ENCODE peak calls at places on chromosomes 3 and 15, in ten cellular contexts. C, M, Y, P, W, V, U, O, X and E are unnamed samples.

GRCh38 chr15:85500729-85501128 is 120.3 kb downstream of the AKAP13 start:
- DNase-seq in C (no peak), M (no peak), Y (no peak), P (peak), W (peak), V (no peak), U (no peak), O (no peak), X (no peak), E (peak)

GRCh38 chr3:188049890-188050530 is 103.9 kb upstream of the LPP start:
- DNase-seq in C (no peak), M (no peak), Y (no peak), P (no peak), W (no peak), V (no peak), U (no peak), O (no peak), X (no peak), E (no peak)

GRCh38 chr15:74382004-74382816 is 14.8 kb upstream of the CYP11A1 start:
- DNase-seq in C (peak), M (no peak), Y (peak), P (peak), W (peak), V (peak), U (no peak), O (peak), X (peak), E (peak)

GRCh38 chr15:73882761-73883419 is 9.5 kb downstream of the TBC1D21 start:
- DNase-seq in C (no peak), M (no peak), Y (no peak), P (no peak), W (no peak), V (no peak), U (no peak), O (no peak), X (no peak), E (no peak)

GRCh38 chr3:135071483-135071882 is 276.4 kb downstream of the EPHB1 start:
- DNase-seq in C (no peak), M (no peak), Y (no peak), P (no peak), W (no peak), V (no peak), U (no peak), O (no peak), X (no peak), E (no peak)

GRCh38 chr3:124360626-124361025 is 368.7 kb upstream of the ROPN1 start:
- DNase-seq in C (no peak), M (no peak), Y (no peak), P (no peak), W (no peak), V (no peak), U (no peak), O (no peak), X (no peak), E (no peak)

GRCh38 chr15:101578443-101578894 is 73.7 kb downstream of the TM2D3 start:
- DNase-seq in C (no peak), M (no peak), Y (no peak), P (peak), W (peak), V (peak), U (no peak), O (peak), X (peak), E (peak)

GRCh38 chr15:45084163-45084562 is 29.8 kb downstream of the DUOX2 start:
- DNase-seq in C (no peak), M (no peak), Y (no peak), P (no peak), W (no peak), V (no peak), U (no peak), O (no peak), X (no peak), E (no peak)

GRCh38 chr3:195461518-195462307 is 18.9 kb upstream of the ACAP2 start:
- DNase-seq in C (no peak), M (no peak), Y (no peak), P (no peak), W (no peak), V (no peak), U (no peak), O (no peak), X (no peak), E (no peak)

GRCh38 chr15:77063249-77063648 is 7.7 kb downstream of the TSPAN3 start:
- DNase-seq in C (no peak), M (no peak), Y (no peak), P (no peak), W (no peak), V (no peak), U (no peak), O (no peak), X (no peak), E (no peak)

GRCh38 chr3:71350998-71351397 is 232.5 kb downstream of the FOXP1 start:
- DNase-seq in C (no peak), M (no peak), Y (no peak), P (no peak), W (no peak), V (no peak), U (no peak), O (no peak), X (no peak), E (no peak)

GRCh38 chr3:66722675-66723074 is 221.9 kb upstream of the LRIG1 start:
- DNase-seq in C (peak), M (peak), Y (no peak), P (peak), W (no peak), V (no peak), U (no peak), O (peak), X (no peak), E (peak)

GRCh38 chr15:38736686-38737085 is 172.1 kb upstream of the RASGRP1 start:
- DNase-seq in C (no peak), M (no peak), Y (no peak), P (no peak), W (no peak), V (no peak), U (no peak), O (no peak), X (no peak), E (no peak)

GRCh38 chr3:139173372-139174108 is 128.8 kb upstream of the PRR23C start:
- DNase-seq in C (no peak), M (peak), Y (no peak), P (peak), W (no peak), V (no peak), U (no peak), O (peak), X (no peak), E (no peak)

GRCh38 chr15:71518661-71519060 is 291.7 kb upstream of the NR2E3 start:
- DNase-seq in C (no peak), M (no peak), Y (no peak), P (peak), W (no peak), V (no peak), U (no peak), O (no peak), X (no peak), E (no peak)

GRCh38 chr3:119329551-119329950 is 35.4 kb downstream of the ARHGAP31 start:
- DNase-seq in C (peak), M (no peak), Y (no peak), P (no peak), W (no peak), V (no peak), U (no peak), O (no peak), X (no peak), E (peak)

GRCh38 chr3:172137287-172138030 is 98.1 kb downstream of the FNDC3B start:
- DNase-seq in C (no peak), M (no peak), Y (no peak), P (peak), W (no peak), V (no peak), U (no peak), O (no peak), X (no peak), E (peak)

GRCh38 chr3:177882124-177882648 is 654.0 kb upstream of the KCNMB2 start:
- DNase-seq in C (no peak), M (no peak), Y (no peak), P (no peak), W (no peak), V (no peak), U (no peak), O (no peak), X (no peak), E (no peak)

GRCh38 chr3:56795097-56795806 is 6.5 kb downstream of the ARHGEF3 start:
- DNase-seq in C (peak), M (no peak), Y (no peak), P (peak), W (no peak), V (no peak), U (no peak), O (no peak), X (no peak), E (peak)

GRCh38 chr3:129650256-129650872 is 43.9 kb upstream of the PLXND1 start:
- DNase-seq in C (peak), M (peak), Y (no peak), P (peak), W (peak), V (peak), U (no peak), O (peak), X (no peak), E (peak)